ENCODE peak calls at places on chromosomes 16 and 17, in eight cellular contexts. One of them, this sample, is unnamed.

GRCh38 chr17:1904273-1905052 is 74.7 kb downstream of the RPA1 start:
- DNase-seq in T-helper 17 cell: no peak
- DNase-seq in tibial nerve: no peak
- DNase-seq in NCI-H146: peak
- DNase-seq in head of caudate nucleus: no peak
- DNase-seq in type B pancreatic cell: no peak
- DNase-seq in globus pallidus: no peak
- DNase-seq in Calu3: no peak
- DNase-seq in this sample: no peak

GRCh38 chr16:77531741-77532140 is 96.9 kb upstream of the ADAMTS18 start:
- DNase-seq in T-helper 17 cell: no peak
- DNase-seq in tibial nerve: no peak
- DNase-seq in NCI-H146: peak
- DNase-seq in head of caudate nucleus: no peak
- DNase-seq in type B pancreatic cell: no peak
- DNase-seq in globus pallidus: no peak
- DNase-seq in Calu3: no peak
- DNase-seq in this sample: peak

GRCh38 chr17:28807925-28808641 is 34.5 kb downstream of the FAM222B start:
- DNase-seq in T-helper 17 cell: no peak
- DNase-seq in tibial nerve: peak
- DNase-seq in NCI-H146: peak
- DNase-seq in head of caudate nucleus: no peak
- DNase-seq in type B pancreatic cell: no peak
- DNase-seq in globus pallidus: peak
- DNase-seq in Calu3: peak
- DNase-seq in this sample: peak

GRCh38 chr16:50297301-50298074 is 31.1 kb downstream of the ADCY7 start:
- DNase-seq in T-helper 17 cell: no peak
- DNase-seq in tibial nerve: no peak
- DNase-seq in NCI-H146: peak
- DNase-seq in head of caudate nucleus: no peak
- DNase-seq in type B pancreatic cell: no peak
- DNase-seq in globus pallidus: no peak
- DNase-seq in Calu3: no peak
- DNase-seq in this sample: no peak

GRCh38 chr16:25868041-25868600 is 176.4 kb downstream of the HS3ST4 start:
- DNase-seq in T-helper 17 cell: no peak
- DNase-seq in tibial nerve: no peak
- DNase-seq in NCI-H146: no peak
- DNase-seq in head of caudate nucleus: no peak
- DNase-seq in type B pancreatic cell: no peak
- DNase-seq in globus pallidus: no peak
- DNase-seq in Calu3: no peak
- DNase-seq in this sample: no peak

GRCh38 chr17:22694362-22695227 is 1002.3 kb downstream of the KCNJ18 start:
- DNase-seq in T-helper 17 cell: no peak
- DNase-seq in tibial nerve: no peak
- DNase-seq in NCI-H146: no peak
- DNase-seq in head of caudate nucleus: no peak
- DNase-seq in type B pancreatic cell: no peak
- DNase-seq in globus pallidus: no peak
- DNase-seq in Calu3: no peak
- DNase-seq in this sample: no peak

GRCh38 chr17:74825952-74826713 is 33.6 kb downstream of the GRIN2C start:
- DNase-seq in T-helper 17 cell: no peak
- DNase-seq in tibial nerve: no peak
- DNase-seq in NCI-H146: no peak
- DNase-seq in head of caudate nucleus: no peak
- DNase-seq in type B pancreatic cell: no peak
- DNase-seq in globus pallidus: peak
- DNase-seq in Calu3: no peak
- DNase-seq in this sample: no peak

GRCh38 chr17:31428512-31428911 is 37.0 kb downstream of the RAB11FIP4 start:
- DNase-seq in T-helper 17 cell: no peak
- DNase-seq in tibial nerve: no peak
- DNase-seq in NCI-H146: no peak
- DNase-seq in head of caudate nucleus: no peak
- DNase-seq in type B pancreatic cell: no peak
- DNase-seq in globus pallidus: no peak
- DNase-seq in Calu3: no peak
- DNase-seq in this sample: no peak

GRCh38 chr16:54923055-54923473 is 7.6 kb upstream of the IRX5 start:
- DNase-seq in T-helper 17 cell: no peak
- DNase-seq in tibial nerve: no peak
- DNase-seq in NCI-H146: no peak
- DNase-seq in head of caudate nucleus: no peak
- DNase-seq in type B pancreatic cell: no peak
- DNase-seq in globus pallidus: no peak
- DNase-seq in Calu3: no peak
- DNase-seq in this sample: peak

GRCh38 chr17:28746611-28747045 is 2.8 kb downstream of the TRAF4 start:
- DNase-seq in T-helper 17 cell: no peak
- DNase-seq in tibial nerve: no peak
- DNase-seq in NCI-H146: no peak
- DNase-seq in head of caudate nucleus: peak
- DNase-seq in type B pancreatic cell: no peak
- DNase-seq in globus pallidus: peak
- DNase-seq in Calu3: peak
- DNase-seq in this sample: no peak

GRCh38 chr16:49900875-49901274 is 45.0 kb upstream of the ZNF423 start:
- DNase-seq in T-helper 17 cell: no peak
- DNase-seq in tibial nerve: no peak
- DNase-seq in NCI-H146: no peak
- DNase-seq in head of caudate nucleus: no peak
- DNase-seq in type B pancreatic cell: no peak
- DNase-seq in globus pallidus: no peak
- DNase-seq in Calu3: no peak
- DNase-seq in this sample: no peak

GRCh38 chr17:80414508-80414802 is 512 bp upstream of the ENDOV start:
- DNase-seq in T-helper 17 cell: no peak
- DNase-seq in tibial nerve: no peak
- DNase-seq in NCI-H146: no peak
- DNase-seq in head of caudate nucleus: peak
- DNase-seq in type B pancreatic cell: no peak
- DNase-seq in globus pallidus: peak
- DNase-seq in Calu3: peak
- DNase-seq in this sample: no peak

GRCh38 chr17:42118545-42118944 is 2.6 kb downstream of the KAT2A start:
- DNase-seq in T-helper 17 cell: no peak
- DNase-seq in tibial nerve: no peak
- DNase-seq in NCI-H146: peak
- DNase-seq in head of caudate nucleus: no peak
- DNase-seq in type B pancreatic cell: no peak
- DNase-seq in globus pallidus: no peak
- DNase-seq in Calu3: peak
- DNase-seq in this sample: no peak

GRCh38 chr17:83107656-83108048 is 28.2 kb downstream of the METRNL start:
- DNase-seq in T-helper 17 cell: no peak
- DNase-seq in tibial nerve: no peak
- DNase-seq in NCI-H146: no peak
- DNase-seq in head of caudate nucleus: no peak
- DNase-seq in type B pancreatic cell: no peak
- DNase-seq in globus pallidus: no peak
- DNase-seq in Calu3: no peak
- DNase-seq in this sample: no peak

GRCh38 chr17:58148609-58149008 is 425 bp downstream of the OR4D1 start:
- DNase-seq in T-helper 17 cell: no peak
- DNase-seq in tibial nerve: no peak
- DNase-seq in NCI-H146: no peak
- DNase-seq in head of caudate nucleus: no peak
- DNase-seq in type B pancreatic cell: no peak
- DNase-seq in globus pallidus: no peak
- DNase-seq in Calu3: no peak
- DNase-seq in this sample: no peak

GRCh38 chr16:88365244-88365865 is 17.4 kb upstream of the ZNF469 start:
- DNase-seq in T-helper 17 cell: no peak
- DNase-seq in tibial nerve: no peak
- DNase-seq in NCI-H146: no peak
- DNase-seq in head of caudate nucleus: no peak
- DNase-seq in type B pancreatic cell: no peak
- DNase-seq in globus pallidus: no peak
- DNase-seq in Calu3: no peak
- DNase-seq in this sample: no peak

GRCh38 chr17:52181842-52182241 is 23.3 kb upstream of the CA10 start:
- DNase-seq in T-helper 17 cell: no peak
- DNase-seq in tibial nerve: no peak
- DNase-seq in NCI-H146: peak
- DNase-seq in head of caudate nucleus: no peak
- DNase-seq in type B pancreatic cell: no peak
- DNase-seq in globus pallidus: no peak
- DNase-seq in Calu3: no peak
- DNase-seq in this sample: no peak

GRCh38 chr16:70159355-70160348 is 13.9 kb upstream of the CLEC18C start:
- DNase-seq in T-helper 17 cell: no peak
- DNase-seq in tibial nerve: no peak
- DNase-seq in NCI-H146: no peak
- DNase-seq in head of caudate nucleus: no peak
- DNase-seq in type B pancreatic cell: peak
- DNase-seq in globus pallidus: no peak
- DNase-seq in Calu3: no peak
- DNase-seq in this sample: no peak

GRCh38 chr17:71431146-71431545 is 689.7 kb upstream of the SOX9 start:
- DNase-seq in T-helper 17 cell: no peak
- DNase-seq in tibial nerve: no peak
- DNase-seq in NCI-H146: no peak
- DNase-seq in head of caudate nucleus: no peak
- DNase-seq in type B pancreatic cell: no peak
- DNase-seq in globus pallidus: no peak
- DNase-seq in Calu3: no peak
- DNase-seq in this sample: no peak

GRCh38 chr16:20675488-20676267 is 21.8 kb downstream of the ACSM1 start:
- DNase-seq in T-helper 17 cell: no peak
- DNase-seq in tibial nerve: no peak
- DNase-seq in NCI-H146: no peak
- DNase-seq in head of caudate nucleus: no peak
- DNase-seq in type B pancreatic cell: no peak
- DNase-seq in globus pallidus: no peak
- DNase-seq in Calu3: peak
- DNase-seq in this sample: peak

GRCh38 chr17:65438708-65439294 is 122.6 kb downstream of the AXIN2 start:
- DNase-seq in T-helper 17 cell: no peak
- DNase-seq in tibial nerve: no peak
- DNase-seq in NCI-H146: peak
- DNase-seq in head of caudate nucleus: no peak
- DNase-seq in type B pancreatic cell: no peak
- DNase-seq in globus pallidus: no peak
- DNase-seq in Calu3: no peak
- DNase-seq in this sample: peak

GRCh38 chr16:24534634-24535033 is 4.7 kb upstream of the RBBP6 start:
- DNase-seq in T-helper 17 cell: no peak
- DNase-seq in tibial nerve: no peak
- DNase-seq in NCI-H146: no peak
- DNase-seq in head of caudate nucleus: no peak
- DNase-seq in type B pancreatic cell: no peak
- DNase-seq in globus pallidus: no peak
- DNase-seq in Calu3: no peak
- DNase-seq in this sample: peak

GRCh38 chr16:2061526-2061925 is 13.7 kb downstream of the TSC2 start:
- DNase-seq in T-helper 17 cell: no peak
- DNase-seq in tibial nerve: no peak
- DNase-seq in NCI-H146: no peak
- DNase-seq in head of caudate nucleus: no peak
- DNase-seq in type B pancreatic cell: no peak
- DNase-seq in globus pallidus: no peak
- DNase-seq in Calu3: no peak
- DNase-seq in this sample: no peak